ENCODE peak calls at places on chromosomes 5 and 9, in five cellular contexts. L, U, M, T and W are unnamed samples.

GRCh38 chr5:51811883-51812282 is 428.6 kb downstream of the ISL1 start:
- DNase-seq in L (no peak), U (no peak), M (no peak), T (no peak), W (no peak)

GRCh38 chr9:79695531-79696218 is 123.9 kb downstream of the TLE4 start:
- DNase-seq in L (peak), U (no peak), M (no peak), T (no peak), W (no peak)

GRCh38 chr5:168874713-168875380 is 295.7 kb upstream of the PANK3 start:
- DNase-seq in L (no peak), U (no peak), M (no peak), T (no peak), W (peak)

GRCh38 chr5:1723476-1723875 is 76.2 kb downstream of the MRPL36 start:
- DNase-seq in L (no peak), U (no peak), M (no peak), T (no peak), W (no peak)

GRCh38 chr5:1704676-1705075 is 95.0 kb downstream of the MRPL36 start:
- DNase-seq in L (no peak), U (no peak), M (no peak), T (no peak), W (no peak)

GRCh38 chr5:168315991-168316578 is 24.6 kb downstream of the WWC1 start:
- DNase-seq in L (peak), U (no peak), M (peak), T (no peak), W (no peak)

GRCh38 chr5:35963381-35963843 is 25.0 kb upstream of the CAPSL start:
- DNase-seq in L (peak), U (peak), M (no peak), T (no peak), W (peak)

GRCh38 chr5:94188725-94189124 is 429.7 kb downstream of the KIAA0825 start:
- DNase-seq in L (no peak), U (no peak), M (no peak), T (no peak), W (no peak)

GRCh38 chr5:91162534-91163381 is 220.4 kb downstream of the ARRDC3 start:
- DNase-seq in L (peak), U (peak), M (peak), T (no peak), W (peak)

GRCh38 chr9:93178851-93179786 is 4.8 kb upstream of the WNK2 start:
- DNase-seq in L (no peak), U (no peak), M (no peak), T (no peak), W (no peak)

GRCh38 chr9:23702311-23702922 is 123.6 kb downstream of the ELAVL2 start:
- DNase-seq in L (no peak), U (no peak), M (no peak), T (no peak), W (no peak)

GRCh38 chr9:77751341-77752091 is 103.4 kb upstream of the GNA14 start:
- DNase-seq in L (no peak), U (peak), M (no peak), T (no peak), W (peak)

GRCh38 chr5:180119886-180120220 is 48.3 kb upstream of the RNF130 start:
- DNase-seq in L (no peak), U (no peak), M (no peak), T (no peak), W (no peak)

GRCh38 chr5:140969880-140970279 is 3.6 kb downstream of the PCDHAC2 start:
- DNase-seq in L (no peak), U (no peak), M (no peak), T (no peak), W (no peak)

GRCh38 chr5:56011835-56012234 is 17.1 kb upstream of the IL6ST start:
- DNase-seq in L (no peak), U (peak), M (no peak), T (no peak), W (peak)

GRCh38 chr9:119556129-119556875 is 187.1 kb upstream of the BRINP1 start:
- DNase-seq in L (peak), U (peak), M (peak), T (peak), W (peak)

GRCh38 chr5:68331202-68332108 is 115.9 kb downstream of the PIK3R1 start:
- DNase-seq in L (no peak), U (peak), M (no peak), T (no peak), W (peak)

GRCh38 chr5:32027717-32028321 is 146.3 kb downstream of the GOLPH3 start:
- DNase-seq in L (peak), U (peak), M (no peak), T (no peak), W (peak)

GRCh38 chr9:35198191-35198590 is 36.4 kb downstream of the UNC13B start:
- DNase-seq in L (no peak), U (no peak), M (no peak), T (no peak), W (no peak)

GRCh38 chr5:141647851-141648250 is 3.4 kb downstream of the FCHSD1 start:
- DNase-seq in L (no peak), U (no peak), M (no peak), T (no peak), W (no peak)

GRCh38 chr9:24245988-24246387 is 299.7 kb downstream of the IZUMO3 start:
- DNase-seq in L (no peak), U (peak), M (no peak), T (no peak), W (peak)

DNA sequence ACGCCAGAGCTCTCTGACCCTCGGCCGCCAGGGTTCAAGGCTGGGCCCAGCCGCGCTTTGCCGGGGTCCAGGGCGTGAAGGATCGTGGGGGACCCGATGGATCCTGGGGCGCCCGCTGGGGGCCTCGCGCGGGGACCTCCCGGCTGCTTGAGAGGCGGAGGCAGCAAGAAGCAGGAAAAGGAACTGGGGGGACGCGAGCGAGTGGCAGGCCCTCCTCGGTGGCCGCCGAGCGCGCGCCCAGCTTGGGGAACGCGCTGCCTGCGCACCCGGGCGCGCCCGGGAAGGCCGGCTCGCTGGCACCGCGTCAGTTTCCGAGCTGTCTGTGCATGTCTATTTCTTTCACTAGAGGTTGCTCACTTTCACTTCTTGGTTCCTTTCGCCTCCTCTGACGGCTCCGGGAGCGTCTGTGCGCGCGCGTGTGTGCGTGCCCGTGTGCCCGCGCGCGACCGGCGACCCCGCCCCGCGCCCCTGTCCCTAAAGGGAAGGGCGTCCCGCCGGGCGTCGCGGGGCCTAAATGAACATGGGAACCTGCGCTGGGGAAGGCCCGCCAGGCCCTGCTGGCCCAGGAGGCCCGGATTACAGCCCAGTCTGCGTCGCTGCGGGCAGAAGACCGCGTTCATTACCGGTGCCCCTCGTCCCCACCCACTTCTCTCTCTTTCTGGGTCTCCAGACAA is 205.5 kb upstream of the IER5L start:
- DNase-seq in L (peak), U (peak), M (peak), T (peak), W (peak)
- TF ChIP-seq CTCF in L (peak), U (no peak), M (peak), T (no peak), W (peak)

GRCh38 chr5:95735436-95735835 is 4.3 kb downstream of the RHOBTB3 start:
- DNase-seq in L (no peak), U (no peak), M (no peak), T (no peak), W (no peak)
- H3K4me3 ChIP-seq in L (peak), U (peak), M (no peak), T (peak), W (peak)

GRCh38 chr5:172452398-172453205 is 1.7 kb downstream of the SH3PXD2B start:
- DNase-seq in L (peak), U (peak), M (no peak), T (no peak), W (peak)
- TF ChIP-seq CTCF in L (no peak), U (no peak), M (no peak), T (no peak), W (peak)

GRCh38 chr9:83698976-83699585 is 8.7 kb downstream of the UBQLN1 start:
- DNase-seq in L (no peak), U (no peak), M (no peak), T (no peak), W (no peak)

GRCh38 chr9:83699615-83700014 is 8.1 kb downstream of the UBQLN1 start:
- DNase-seq in L (no peak), U (no peak), M (no peak), T (no peak), W (no peak)

GRCh38 chr9:83706703-83707517 is 848 bp downstream of the UBQLN1 start:
- DNase-seq in L (peak), U (no peak), M (peak), T (peak), W (peak)

GRCh38 chr9:83701286-83701685 is 6.5 kb downstream of the UBQLN1 start:
- DNase-seq in L (no peak), U (no peak), M (no peak), T (no peak), W (no peak)

GRCh38 chr9:83701769-83702168 is 6.0 kb downstream of the UBQLN1 start:
- DNase-seq in L (no peak), U (peak), M (no peak), T (no peak), W (peak)
- H3K4me3 ChIP-seq in L (no peak), U (peak), M (no peak), T (no peak), W (no peak)

DNA sequence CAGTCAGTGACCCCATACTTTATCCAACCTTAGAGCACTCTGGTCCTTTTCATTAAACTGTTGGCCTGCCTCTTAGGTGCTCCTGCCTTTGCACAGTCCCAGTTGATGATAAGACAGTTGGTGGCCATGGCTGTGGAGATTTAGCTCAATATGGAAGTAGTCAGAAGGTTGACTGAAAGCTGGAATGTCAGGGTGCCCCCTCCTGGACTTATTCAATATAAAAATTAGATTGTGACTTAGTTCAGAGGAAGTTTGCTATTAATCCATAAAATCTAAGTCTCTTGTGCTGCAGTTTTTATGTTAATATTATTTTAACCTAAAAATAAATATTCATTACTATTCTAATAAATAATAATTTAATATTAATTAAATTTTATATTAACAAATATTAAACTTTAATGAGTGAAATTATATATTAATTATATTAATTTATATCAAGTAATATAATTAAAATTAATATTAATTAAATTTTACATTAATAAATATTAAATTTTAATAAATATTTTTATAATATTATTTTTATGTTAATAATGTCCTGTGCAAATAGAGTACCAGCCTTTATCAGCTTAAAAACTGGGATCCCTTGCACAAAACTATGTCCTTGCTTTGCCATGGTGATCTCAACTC is 77.7 kb upstream of the ADAMTSL1 start:
- DNase-seq in L (no peak), U (peak), M (no peak), T (no peak), W (peak)
- TF ChIP-seq CTCF in L (no peak), U (peak), M (no peak), T (no peak), W (peak)

GRCh38 chr5:10729320-10730133 is 31.5 kb downstream of the DAP start:
- DNase-seq in L (no peak), U (no peak), M (no peak), T (no peak), W (no peak)
- H3K4me3 ChIP-seq in L (no peak), U (no peak), M (no peak), T (no peak), W (no peak)

DNA sequence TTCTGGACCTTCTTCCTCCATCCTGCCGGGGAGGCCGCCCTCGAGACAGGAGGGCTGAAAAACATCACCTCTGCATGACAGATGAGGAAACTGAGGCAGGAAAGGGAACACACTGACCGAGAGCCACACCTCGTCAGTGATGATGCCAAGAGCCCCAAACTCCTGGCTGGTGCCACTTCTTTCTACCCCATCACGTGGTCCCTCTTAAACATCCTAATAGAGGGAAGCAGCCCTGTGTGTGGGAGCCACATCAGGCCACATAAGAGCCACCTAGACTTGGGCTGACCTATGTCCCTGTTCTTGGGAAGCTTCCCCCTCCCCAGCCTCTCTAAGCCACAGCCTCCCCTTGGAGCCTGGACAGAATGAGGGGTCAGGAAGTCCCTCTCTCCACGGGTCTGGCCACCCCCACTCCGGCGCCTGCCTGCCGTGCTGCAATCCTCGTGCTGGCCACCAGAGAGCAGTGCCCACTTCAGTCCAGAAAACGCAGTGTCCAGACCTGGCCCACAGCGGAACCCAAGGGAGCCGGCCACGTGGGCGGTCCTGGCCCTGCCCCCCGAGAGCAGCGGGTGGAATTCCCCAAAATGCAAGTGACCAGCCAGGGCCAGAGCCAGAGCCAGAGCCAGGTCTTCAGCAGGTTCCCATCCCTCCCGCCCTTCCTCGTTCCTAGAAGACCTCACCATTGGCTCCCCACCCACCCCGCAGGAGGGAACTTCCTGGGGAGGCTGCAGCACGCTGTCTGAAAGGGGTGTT is 54.7 kb upstream of the SARDH start:
- DNase-seq in L (peak), U (peak), M (peak), T (peak), W (peak)
- TF ChIP-seq CTCF in L (peak), U (peak), M (peak), T (peak), W (peak)

GRCh38 chr5:178421699-178422399 is 168.3 kb downstream of the COL23A1 start:
- DNase-seq in L (no peak), U (no peak), M (no peak), T (peak), W (no peak)
- H3K4me3 ChIP-seq in L (no peak), U (no peak), M (no peak), T (no peak), W (no peak)